ENCODE peak calls at places on chromosomes 6 and 20, in ten cellular contexts. L is transverse colon, P is B cell, O is upper lobe of right lung, J is natural killer cell, W is left ventricle myocardium inferior, U is psoas muscle, M is PC-3, Z is neural progenitor cell, I is neural crest cell. Y is an unnamed sample.

GRCh38 chr20:8366303-8366923 is 234.3 kb downstream of the PLCB1 start:
- DNase-seq in L (no peak), P (no peak), O (no peak), J (no peak), W (no peak), U (no peak), M (no peak), Z (no peak), I (no peak), Y (no peak)

GRCh38 chr6:146594495-146594894 is 4.3 kb upstream of the ADGB start:
- DNase-seq in L (no peak), P (no peak), O (no peak), J (no peak), W (no peak), U (no peak), M (no peak), Z (no peak), I (no peak), Y (no peak)

GRCh38 chr6:157800420-157801237 is 22.4 kb upstream of the SNX9 start:
- DNase-seq in L (no peak), P (no peak), O (no peak), J (no peak), W (no peak), U (no peak), M (peak), Z (no peak), I (no peak), Y (no peak)

GRCh38 chr6:5093231-5094015 is 8.3 kb downstream of the PPP1R3G start:
- DNase-seq in L (no peak), P (no peak), O (no peak), J (no peak), W (no peak), U (no peak), M (no peak), Z (no peak), I (no peak), Y (no peak)

GRCh38 chr6:146550911-146551310 is 7.3 kb downstream of the RAB32 start:
- DNase-seq in L (no peak), P (no peak), O (no peak), J (no peak), W (no peak), U (no peak), M (no peak), Z (no peak), I (no peak), Y (no peak)

GRCh38 chr6:157728183-157728881 is 94.7 kb upstream of the SNX9 start:
- DNase-seq in L (no peak), P (no peak), O (no peak), J (no peak), W (no peak), U (no peak), M (no peak), Z (no peak), I (no peak), Y (no peak)

GRCh38 chr20:20743511-20744169 is 31.2 kb upstream of the RALGAPA2 start:
- DNase-seq in L (peak), P (peak), O (peak), J (no peak), W (peak), U (peak), M (no peak), Z (peak), I (peak), Y (no peak)

GRCh38 chr6:45450132-45450531 is 72.4 kb upstream of the SUPT3H start:
- DNase-seq in L (no peak), P (no peak), O (no peak), J (no peak), W (no peak), U (no peak), M (no peak), Z (no peak), I (no peak), Y (no peak)

GRCh38 chr20:63171991-63172390 is 43.9 kb downstream of the YTHDF1 start:
- DNase-seq in L (no peak), P (no peak), O (no peak), J (no peak), W (no peak), U (no peak), M (no peak), Z (no peak), I (no peak), Y (no peak)

GRCh38 chr6:13923527-13924145 is 1.1 kb upstream of the RNF182 start:
- DNase-seq in L (no peak), P (no peak), O (no peak), J (no peak), W (no peak), U (no peak), M (peak), Z (no peak), I (no peak), Y (no peak)

GRCh38 chr6:167666571-167667203 is 160.0 kb upstream of the AFDN start:
- DNase-seq in L (no peak), P (no peak), O (no peak), J (no peak), W (no peak), U (no peak), M (no peak), Z (no peak), I (no peak), Y (no peak)

GRCh38 chr20:13416531-13416930 is 195.5 kb downstream of the ISM1 start:
- DNase-seq in L (no peak), P (no peak), O (no peak), J (no peak), W (no peak), U (no peak), M (no peak), Z (no peak), I (no peak), Y (no peak)

GRCh38 chr6:55528624-55529023 is 50.4 kb downstream of the HMGCLL1 start:
- DNase-seq in L (no peak), P (no peak), O (no peak), J (no peak), W (no peak), U (no peak), M (peak), Z (peak), I (no peak), Y (no peak)

GRCh38 chr6:46186583-46186982 is 15.8 kb upstream of the ENPP5 start:
- DNase-seq in L (no peak), P (no peak), O (no peak), J (no peak), W (no peak), U (no peak), M (peak), Z (no peak), I (no peak), Y (no peak)

GRCh38 chr6:41548098-41548840 is 2.1 kb downstream of the FOXP4 start:
- DNase-seq in L (peak), P (peak), O (peak), J (peak), W (no peak), U (peak), M (no peak), Z (no peak), I (no peak), Y (peak)

GRCh38 chr6:152062476-152062875 is 255.0 kb downstream of the ESR1 start:
- DNase-seq in L (no peak), P (no peak), O (no peak), J (no peak), W (no peak), U (no peak), M (no peak), Z (no peak), I (no peak), Y (no peak)

GRCh38 chr6:73728548-73729205 is 32.7 kb downstream of the CD109 start:
- DNase-seq in L (no peak), P (no peak), O (no peak), J (no peak), W (no peak), U (no peak), M (no peak), Z (no peak), I (no peak), Y (no peak)

GRCh38 chr6:75157336-75157735 is 48.5 kb downstream of the COL12A1 start:
- DNase-seq in L (no peak), P (no peak), O (no peak), J (no peak), W (no peak), U (no peak), M (no peak), Z (no peak), I (no peak), Y (no peak)

GRCh38 chr20:25247100-25247665 is 702 bp upstream of the PYGB start:
- DNase-seq in L (peak), P (no peak), O (peak), J (peak), W (peak), U (peak), M (peak), Z (peak), I (peak), Y (peak)
- TF ChIP-seq CTCF in L (peak), P (no peak), O (peak), J (no peak), W (peak), U (peak), M (peak), Z (peak), I (peak), Y (no peak)

GRCh38 chr6:138752017-138752416 is 21.6 kb upstream of the CCDC28A start:
- DNase-seq in L (no peak), P (no peak), O (no peak), J (no peak), W (no peak), U (no peak), M (no peak), Z (peak), I (no peak), Y (no peak)
- TF ChIP-seq CTCF in L (no peak), P (no peak), O (no peak), J (no peak), W (no peak), U (no peak), M (no peak), Z (peak), I (peak), Y (no peak)

GRCh38 chr6:133609404-133610270 is 279.3 kb upstream of the TCF21 start:
- DNase-seq in L (no peak), P (no peak), O (no peak), J (no peak), W (no peak), U (no peak), M (peak), Z (no peak), I (no peak), Y (no peak)
- TF ChIP-seq CTCF in L (no peak), P (no peak), O (no peak), J (no peak), W (no peak), U (no peak), M (no peak), Z (no peak), I (no peak), Y (no peak)

DNA sequence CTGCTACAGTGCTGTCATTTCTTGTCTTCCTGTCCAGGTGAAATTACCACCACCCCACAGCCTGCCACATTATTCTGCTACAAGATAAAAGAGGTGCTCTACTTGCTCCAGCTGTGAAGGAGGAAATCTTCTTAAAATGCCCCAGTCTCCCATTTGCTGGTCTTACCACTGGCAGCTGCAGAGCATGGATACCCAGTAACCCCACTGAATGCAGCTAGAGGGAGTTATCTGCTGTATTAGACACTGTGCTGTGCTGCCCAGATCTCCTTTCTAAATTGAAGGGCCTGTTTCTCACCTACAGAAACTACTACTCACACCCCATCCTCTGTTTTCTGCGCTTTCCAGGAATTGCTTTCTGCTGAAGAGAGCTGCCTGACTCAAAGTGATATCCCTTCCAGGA is 517.8 kb downstream of the PKHD1 start:
- DNase-seq in L (no peak), P (no peak), O (no peak), J (no peak), W (no peak), U (no peak), M (peak), Z (peak), I (no peak), Y (no peak)
- TF ChIP-seq CTCF in L (no peak), P (no peak), O (no peak), J (no peak), W (no peak), U (no peak), M (peak), Z (peak), I (peak), Y (no peak)

GRCh38 chr6:138987643-138988468 is at the start of gene REPS1:
- DNase-seq in L (peak), P (peak), O (peak), J (peak), W (peak), U (peak), M (peak), Z (peak), I (peak), Y (peak)

GRCh38 chr6:138986578-138986977 is 1.5 kb downstream of the REPS1 start:
- DNase-seq in L (no peak), P (no peak), O (no peak), J (no peak), W (no peak), U (no peak), M (peak), Z (no peak), I (no peak), Y (no peak)

GRCh38 chr6:138987299-138987642 is 782 bp downstream of the REPS1 start:
- DNase-seq in L (no peak), P (peak), O (peak), J (no peak), W (no peak), U (peak), M (no peak), Z (no peak), I (peak), Y (peak)

GRCh38 chr6:138989098-138989983 is 1.3 kb upstream of the REPS1 start:
- DNase-seq in L (no peak), P (no peak), O (no peak), J (no peak), W (no peak), U (no peak), M (no peak), Z (no peak), I (no peak), Y (no peak)

GRCh38 chr6:138988469-138988834 is 399 bp upstream of the REPS1 start:
- DNase-seq in L (no peak), P (no peak), O (no peak), J (no peak), W (no peak), U (no peak), M (no peak), Z (peak), I (no peak), Y (no peak)
- TF ChIP-seq CTCF in L (peak), P (peak), O (no peak), J (peak), W (no peak), U (no peak), M (no peak), Z (no peak), I (peak), Y (peak)

DNA sequence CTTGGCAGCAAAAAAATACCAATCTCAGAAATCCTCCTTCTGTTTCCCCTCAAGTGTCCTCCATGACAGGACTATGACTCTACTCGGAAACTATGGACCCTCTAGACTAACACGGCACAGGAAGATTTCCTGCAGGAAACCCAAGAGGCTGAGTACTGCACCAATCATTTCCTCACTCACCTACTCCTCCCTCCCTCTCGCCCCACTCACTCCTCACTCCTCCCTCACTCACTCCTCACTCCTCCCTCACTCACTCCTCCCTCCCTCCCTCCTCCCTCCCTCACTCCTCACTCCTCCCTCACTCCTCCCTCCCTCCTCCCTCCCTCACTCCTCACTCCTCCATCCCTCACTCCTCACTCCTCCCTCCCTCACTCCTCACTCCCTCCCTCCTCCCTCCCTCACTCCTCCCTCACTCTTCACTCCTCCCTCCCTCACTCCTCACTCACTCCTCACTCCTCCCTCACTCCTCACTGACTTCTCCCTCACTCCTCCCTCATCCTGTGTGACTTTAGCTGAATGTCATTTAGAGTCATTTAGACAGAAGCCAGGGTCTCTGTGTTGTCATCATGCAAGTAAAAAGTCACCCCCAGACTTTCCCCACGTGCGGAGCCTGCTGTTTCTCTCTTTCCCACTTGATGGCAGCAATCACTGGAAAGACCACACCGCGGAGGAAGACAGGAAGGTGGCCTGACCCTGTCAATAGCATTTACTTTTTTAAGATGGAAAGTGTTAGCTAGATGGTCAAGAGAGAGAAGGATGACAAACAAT is 226.8 kb upstream of the PDE10A start:
- DNase-seq in L (peak), P (no peak), O (no peak), J (no peak), W (no peak), U (no peak), M (peak), Z (peak), I (peak), Y (peak)
- TF ChIP-seq CTCF in L (peak), P (no peak), O (peak), J (no peak), W (peak), U (peak), M (peak), Z (peak), I (peak), Y (peak)

GRCh38 chr6:15442467-15442866 is 196.6 kb downstream of the JARID2 start:
- DNase-seq in L (no peak), P (no peak), O (no peak), J (no peak), W (no peak), U (no peak), M (no peak), Z (no peak), I (no peak), Y (no peak)

GRCh38 chr6:15447546-15448232 is 201.8 kb downstream of the JARID2 start:
- DNase-seq in L (no peak), P (no peak), O (no peak), J (no peak), W (no peak), U (no peak), M (no peak), Z (peak), I (no peak), Y (no peak)

GRCh38 chr6:15443119-15443518 is 197.2 kb downstream of the JARID2 start:
- DNase-seq in L (no peak), P (no peak), O (no peak), J (no peak), W (no peak), U (no peak), M (peak), Z (no peak), I (no peak), Y (no peak)

GRCh38 chr6:15444081-15444731 is 198.3 kb downstream of the JARID2 start:
- DNase-seq in L (no peak), P (no peak), O (no peak), J (no peak), W (no peak), U (no peak), M (no peak), Z (no peak), I (no peak), Y (no peak)

GRCh38 chr6:15444881-15445280 is 199.0 kb downstream of the JARID2 start:
- DNase-seq in L (no peak), P (no peak), O (no peak), J (no peak), W (no peak), U (no peak), M (peak), Z (no peak), I (no peak), Y (no peak)
- TF ChIP-seq CTCF in L (no peak), P (no peak), O (peak), J (peak), W (no peak), U (no peak), M (peak), Z (peak), I (no peak), Y (no peak)

GRCh38 chr6:108621117-108621516 is 60.4 kb downstream of the FOXO3 start:
- DNase-seq in L (peak), P (no peak), O (no peak), J (no peak), W (no peak), U (peak), M (peak), Z (no peak), I (no peak), Y (no peak)
- TF ChIP-seq CTCF in L (no peak), P (no peak), O (no peak), J (no peak), W (no peak), U (no peak), M (no peak), Z (no peak), I (no peak), Y (no peak)

GRCh38 chr20:57330998-57331397 is 1.4 kb downstream of the SPO11 start:
- DNase-seq in L (no peak), P (no peak), O (no peak), J (no peak), W (no peak), U (no peak), M (no peak), Z (no peak), I (no peak), Y (no peak)

GRCh38 chr20:57332105-57333089 is 2.8 kb downstream of the SPO11 start:
- DNase-seq in L (no peak), P (no peak), O (no peak), J (no peak), W (no peak), U (no peak), M (peak), Z (no peak), I (no peak), Y (no peak)

GRCh38 chr20:57329608-57330221 is at the start of gene SPO11:
- DNase-seq in L (no peak), P (no peak), O (no peak), J (no peak), W (no peak), U (no peak), M (no peak), Z (peak), I (peak), Y (no peak)

DNA sequence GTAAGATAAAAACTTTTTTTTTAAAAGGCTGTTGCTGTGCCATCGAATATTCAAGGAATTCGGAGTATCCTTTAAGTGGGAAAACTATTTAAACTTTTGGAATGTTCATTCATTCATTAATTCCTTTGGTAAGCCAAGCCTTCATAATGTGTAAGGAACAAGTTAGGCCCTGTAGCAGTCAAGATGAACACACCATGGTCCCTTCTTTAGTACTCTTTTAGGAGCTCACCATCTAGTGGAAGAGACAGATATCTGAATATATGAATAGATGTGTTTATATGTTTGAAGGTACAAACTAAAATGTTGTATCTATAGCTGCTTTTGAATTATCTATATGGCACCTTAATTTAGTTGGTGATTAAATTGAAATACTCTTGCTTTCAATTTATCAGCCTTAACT is 5.8 kb downstream of the SPO11 start:
- DNase-seq in L (no peak), P (no peak), O (no peak), J (no peak), W (no peak), U (no peak), M (peak), Z (no peak), I (no peak), Y (no peak)
- TF ChIP-seq CTCF in L (no peak), P (no peak), O (no peak), J (no peak), W (no peak), U (no peak), M (peak), Z (peak), I (peak), Y (no peak)